ENCODE peak calls at places on chromosomes 13 and 19, in five cellular contexts. One of them, this sample, is unnamed.

GRCh38 chr13:47291116-47291656 is 394.3 kb upstream of the HTR2A start:
- DNase-seq in uterus: no peak
- DNase-seq in breast epithelium: no peak
- DNase-seq in CD8-positive, alpha-beta memory T cell: no peak
- DNase-seq in anterior cingulate cortex: no peak
- DNase-seq in this sample: no peak

GRCh38 chr19:21358768-21359451 is at the start of gene ZNF738:
- DNase-seq in uterus: peak; percentile 92
- DNase-seq in breast epithelium: peak; percentile 91
- DNase-seq in CD8-positive, alpha-beta memory T cell: peak; percentile 82
- DNase-seq in anterior cingulate cortex: peak; percentile 95
- DNase-seq in this sample: peak; percentile 93

GRCh38 chr13:63351533-63351932 is 1935.9 kb upstream of the PCDH20 start:
- DNase-seq in uterus: no peak
- DNase-seq in breast epithelium: no peak
- DNase-seq in CD8-positive, alpha-beta memory T cell: no peak
- DNase-seq in anterior cingulate cortex: no peak
- DNase-seq in this sample: no peak

GRCh38 chr13:89936256-89936655 is 1411.2 kb upstream of the MIR17HG start:
- DNase-seq in uterus: no peak
- DNase-seq in breast epithelium: no peak
- DNase-seq in CD8-positive, alpha-beta memory T cell: no peak
- DNase-seq in anterior cingulate cortex: no peak
- DNase-seq in this sample: no peak

GRCh38 chr13:77000475-77000874 is 8.6 kb downstream of the CLN5 start:
- DNase-seq in uterus: no peak
- DNase-seq in breast epithelium: no peak
- DNase-seq in CD8-positive, alpha-beta memory T cell: no peak
- DNase-seq in anterior cingulate cortex: no peak
- DNase-seq in this sample: no peak

GRCh38 chr19:52453324-52454094 is at the start of gene ZNF578:
- DNase-seq in uterus: peak; percentile 72
- DNase-seq in breast epithelium: peak; percentile 44
- DNase-seq in CD8-positive, alpha-beta memory T cell: peak; percentile 60
- DNase-seq in anterior cingulate cortex: peak; percentile 35
- DNase-seq in this sample: peak; percentile 90

GRCh38 chr19:876089-876488 is 16.6 kb downstream of the CFD start:
- DNase-seq in uterus: no peak
- DNase-seq in breast epithelium: no peak
- DNase-seq in CD8-positive, alpha-beta memory T cell: no peak
- DNase-seq in anterior cingulate cortex: no peak
- DNase-seq in this sample: no peak

GRCh38 chr19:5961969-5962945 is 15.7 kb downstream of the RANBP3 start:
- DNase-seq in uterus: no peak
- DNase-seq in breast epithelium: peak; percentile 41
- DNase-seq in CD8-positive, alpha-beta memory T cell: peak; percentile 50
- DNase-seq in anterior cingulate cortex: no peak
- DNase-seq in this sample: peak; percentile 68

GRCh38 chr19:44777715-44778347 is at the start of gene CBLC:
- DNase-seq in uterus: no peak
- DNase-seq in breast epithelium: peak; percentile 82
- DNase-seq in CD8-positive, alpha-beta memory T cell: no peak
- DNase-seq in anterior cingulate cortex: no peak
- DNase-seq in this sample: no peak

GRCh38 chr19:50320596-50320995 is 8.6 kb downstream of the KCNC3 start:
- DNase-seq in uterus: no peak
- DNase-seq in breast epithelium: no peak
- DNase-seq in CD8-positive, alpha-beta memory T cell: no peak
- DNase-seq in anterior cingulate cortex: no peak
- DNase-seq in this sample: no peak

GRCh38 chr13:51151463-51151862 is 40.4 kb upstream of the C13orf42 start:
- DNase-seq in uterus: no peak
- DNase-seq in breast epithelium: no peak
- DNase-seq in CD8-positive, alpha-beta memory T cell: no peak
- DNase-seq in anterior cingulate cortex: no peak
- DNase-seq in this sample: no peak

GRCh38 chr19:15234525-15235130 is 2.4 kb upstream of the EPHX3 start:
- DNase-seq in uterus: no peak
- DNase-seq in breast epithelium: no peak
- DNase-seq in CD8-positive, alpha-beta memory T cell: no peak
- DNase-seq in anterior cingulate cortex: no peak
- DNase-seq in this sample: no peak

GRCh38 chr19:41701401-41702075 is 6.9 kb upstream of the CEACAM5 start:
- DNase-seq in uterus: no peak
- DNase-seq in breast epithelium: no peak
- DNase-seq in CD8-positive, alpha-beta memory T cell: no peak
- DNase-seq in anterior cingulate cortex: no peak
- DNase-seq in this sample: no peak

GRCh38 chr19:1758959-1759903 is 5.9 kb downstream of the ONECUT3 start:
- DNase-seq in uterus: no peak
- DNase-seq in breast epithelium: no peak
- DNase-seq in CD8-positive, alpha-beta memory T cell: no peak
- DNase-seq in anterior cingulate cortex: no peak
- DNase-seq in this sample: no peak

GRCh38 chr19:16153582-16154336 is 10.3 kb downstream of the HSH2D start:
- DNase-seq in uterus: no peak
- DNase-seq in breast epithelium: no peak
- DNase-seq in CD8-positive, alpha-beta memory T cell: no peak
- DNase-seq in anterior cingulate cortex: no peak
- DNase-seq in this sample: no peak

GRCh38 chr19:1400281-1401137 is 833 bp downstream of the GAMT start:
- DNase-seq in uterus: no peak
- DNase-seq in breast epithelium: no peak
- DNase-seq in CD8-positive, alpha-beta memory T cell: no peak
- DNase-seq in anterior cingulate cortex: peak; percentile 34
- DNase-seq in this sample: peak; percentile 72

GRCh38 chr13:71758823-71759222 is 108.2 kb downstream of the DACH1 start:
- DNase-seq in uterus: no peak
- DNase-seq in breast epithelium: no peak
- DNase-seq in CD8-positive, alpha-beta memory T cell: no peak
- DNase-seq in anterior cingulate cortex: no peak
- DNase-seq in this sample: no peak

GRCh38 chr19:22608441-22608840 is 25.7 kb upstream of the ZNF492 start:
- DNase-seq in uterus: no peak
- DNase-seq in breast epithelium: no peak
- DNase-seq in CD8-positive, alpha-beta memory T cell: no peak
- DNase-seq in anterior cingulate cortex: no peak
- DNase-seq in this sample: no peak

GRCh38 chr19:926595-927043 is 784 bp downstream of the ARID3A start:
- DNase-seq in uterus: peak; percentile 54
- DNase-seq in breast epithelium: no peak
- DNase-seq in CD8-positive, alpha-beta memory T cell: no peak
- DNase-seq in anterior cingulate cortex: no peak
- DNase-seq in this sample: peak; percentile 68

GRCh38 chr19:32224371-32225244 is 120.8 kb upstream of the ZNF507 start:
- DNase-seq in uterus: peak; percentile 70
- DNase-seq in breast epithelium: no peak
- DNase-seq in CD8-positive, alpha-beta memory T cell: peak; percentile 31
- DNase-seq in anterior cingulate cortex: no peak
- DNase-seq in this sample: peak; percentile 63

GRCh38 chr13:40331802-40332201 is 334.6 kb downstream of the FOXO1 start:
- DNase-seq in uterus: no peak
- DNase-seq in breast epithelium: no peak
- DNase-seq in CD8-positive, alpha-beta memory T cell: no peak
- DNase-seq in anterior cingulate cortex: no peak
- DNase-seq in this sample: no peak

GRCh38 chr19:40581531-40581930 is 4.9 kb downstream of the SHKBP1 start:
- DNase-seq in uterus: no peak
- DNase-seq in breast epithelium: no peak
- DNase-seq in CD8-positive, alpha-beta memory T cell: no peak
- DNase-seq in anterior cingulate cortex: no peak
- DNase-seq in this sample: no peak

GRCh38 chr13:106153041-106153440 is 382.4 kb downstream of the EFNB2 start:
- DNase-seq in uterus: no peak
- DNase-seq in breast epithelium: no peak
- DNase-seq in CD8-positive, alpha-beta memory T cell: no peak
- DNase-seq in anterior cingulate cortex: no peak
- DNase-seq in this sample: no peak

GRCh38 chr19:28345811-28346210 is 867.1 kb downstream of the UQCRFS1 start:
- DNase-seq in uterus: no peak
- DNase-seq in breast epithelium: no peak
- DNase-seq in CD8-positive, alpha-beta memory T cell: no peak
- DNase-seq in anterior cingulate cortex: no peak
- DNase-seq in this sample: no peak

GRCh38 chr13:25571237-25571636 is 199.5 kb downstream of the ATP8A2 start:
- DNase-seq in uterus: no peak
- DNase-seq in breast epithelium: no peak
- DNase-seq in CD8-positive, alpha-beta memory T cell: no peak
- DNase-seq in anterior cingulate cortex: no peak
- DNase-seq in this sample: no peak

GRCh38 chr13:50189450-50189849 is 174.2 kb downstream of the KCNRG start:
- DNase-seq in uterus: no peak
- DNase-seq in breast epithelium: no peak
- DNase-seq in CD8-positive, alpha-beta memory T cell: no peak
- DNase-seq in anterior cingulate cortex: no peak
- DNase-seq in this sample: no peak

GRCh38 chr19:1087813-1088418 is 7.3 kb downstream of the POLR2E start:
- DNase-seq in uterus: no peak
- DNase-seq in breast epithelium: no peak
- DNase-seq in CD8-positive, alpha-beta memory T cell: no peak
- DNase-seq in anterior cingulate cortex: no peak
- DNase-seq in this sample: no peak

GRCh38 chr13:47215741-47216140 is 318.9 kb upstream of the HTR2A start:
- DNase-seq in uterus: no peak
- DNase-seq in breast epithelium: no peak
- DNase-seq in CD8-positive, alpha-beta memory T cell: no peak
- DNase-seq in anterior cingulate cortex: no peak
- DNase-seq in this sample: no peak

GRCh38 chr19:6423499-6424189 is 967 bp downstream of the KHSRP start:
- DNase-seq in uterus: peak; percentile 34
- DNase-seq in breast epithelium: no peak
- DNase-seq in CD8-positive, alpha-beta memory T cell: peak; percentile 21
- DNase-seq in anterior cingulate cortex: no peak
- DNase-seq in this sample: no peak

GRCh38 chr13:30796833-30797601 is 61.7 kb downstream of the ALOX5AP start:
- DNase-seq in uterus: no peak
- DNase-seq in breast epithelium: peak; percentile 82
- DNase-seq in CD8-positive, alpha-beta memory T cell: no peak
- DNase-seq in anterior cingulate cortex: no peak
- DNase-seq in this sample: no peak

GRCh38 chr13:108933061-108933460 is 303.6 kb downstream of the MYO16 start:
- DNase-seq in uterus: no peak
- DNase-seq in breast epithelium: no peak
- DNase-seq in CD8-positive, alpha-beta memory T cell: no peak
- DNase-seq in anterior cingulate cortex: no peak
- DNase-seq in this sample: no peak

GRCh38 chr13:106617561-106617960 is 49.6 kb upstream of the ARGLU1 start:
- DNase-seq in uterus: no peak
- DNase-seq in breast epithelium: no peak
- DNase-seq in CD8-positive, alpha-beta memory T cell: no peak
- DNase-seq in anterior cingulate cortex: no peak
- DNase-seq in this sample: no peak

GRCh38 chr13:114124921-114125320 is 7.5 kb downstream of the RASA3 start:
- DNase-seq in uterus: no peak
- DNase-seq in breast epithelium: no peak
- DNase-seq in CD8-positive, alpha-beta memory T cell: peak; percentile 45
- DNase-seq in anterior cingulate cortex: no peak
- DNase-seq in this sample: peak; percentile 3

GRCh38 chr13:33471182-33471581 is 185.6 kb upstream of the STARD13 start:
- DNase-seq in uterus: no peak
- DNase-seq in breast epithelium: no peak
- DNase-seq in CD8-positive, alpha-beta memory T cell: no peak
- DNase-seq in anterior cingulate cortex: no peak
- DNase-seq in this sample: no peak

GRCh38 chr13:114140131-114140908 is 7.9 kb upstream of the RASA3 start:
- DNase-seq in uterus: no peak
- DNase-seq in breast epithelium: no peak
- DNase-seq in CD8-positive, alpha-beta memory T cell: peak; percentile 24
- DNase-seq in anterior cingulate cortex: no peak
- DNase-seq in this sample: no peak

GRCh38 chr19:44993526-44993925 is 7.7 kb upstream of the RELB start:
- DNase-seq in uterus: no peak
- DNase-seq in breast epithelium: no peak
- DNase-seq in CD8-positive, alpha-beta memory T cell: no peak
- DNase-seq in anterior cingulate cortex: no peak
- DNase-seq in this sample: no peak

GRCh38 chr13:98787986-98788385 is 35.5 kb upstream of the SLC15A1 start:
- DNase-seq in uterus: no peak
- DNase-seq in breast epithelium: no peak
- DNase-seq in CD8-positive, alpha-beta memory T cell: no peak
- DNase-seq in anterior cingulate cortex: no peak
- DNase-seq in this sample: no peak

GRCh38 chr19:35781650-35782049 is 6.3 kb downstream of the ARHGAP33 start:
- DNase-seq in uterus: no peak
- DNase-seq in breast epithelium: no peak
- DNase-seq in CD8-positive, alpha-beta memory T cell: no peak
- DNase-seq in anterior cingulate cortex: no peak
- DNase-seq in this sample: no peak

GRCh38 chr13:86653009-86653408 is 853.8 kb upstream of the SLITRK6 start:
- DNase-seq in uterus: no peak
- DNase-seq in breast epithelium: no peak
- DNase-seq in CD8-positive, alpha-beta memory T cell: no peak
- DNase-seq in anterior cingulate cortex: no peak
- DNase-seq in this sample: no peak

GRCh38 chr13:109833940-109834339 is 47.6 kb upstream of the IRS2 start:
- DNase-seq in uterus: no peak
- DNase-seq in breast epithelium: no peak
- DNase-seq in CD8-positive, alpha-beta memory T cell: no peak
- DNase-seq in anterior cingulate cortex: no peak
- DNase-seq in this sample: no peak